ENCODE peak calls at places on chromosome X, in four cellular contexts. V is neural progenitor cell; Q is naive thymus-derived CD4-positive, alpha-beta T cell; J is lung. O is an unnamed sample. For H3K27me3, the result is how much of the 10 kb centered on the place peaks cover.

GRCh38 chrX:123745511-123745910 is 12.7 kb upstream of the THOC2 start:
- DNase-seq in V (no peak), Q (no peak), J (no peak), O (no peak)

GRCh38 chrX:103629295-103630170 is 758 bp downstream of the TCEAL1 start:
- DNase-seq in V (peak), Q (peak), J (peak), O (peak)

GRCh38 chrX:148593987-148594386 is 93.6 kb downstream of the AFF2 start:
- DNase-seq in V (no peak), Q (no peak), J (no peak), O (no peak)

GRCh38 chrX:123217077-123217476 is 33.0 kb downstream of the GRIA3 start:
- DNase-seq in V (no peak), Q (no peak), J (no peak), O (no peak)

GRCh38 chrX:13266641-13267420 is 53.0 kb downstream of the ATXN3L start:
- DNase-seq in V (peak), Q (no peak), J (no peak), O (no peak)

GRCh38 chrX:47384502-47384901 is 14.1 kb downstream of the ZNF157 start:
- DNase-seq in V (peak), Q (peak), J (peak), O (peak)

GRCh38 chrX:95382799-95383198 is 1301.8 kb upstream of the DIAPH2 start:
- DNase-seq in V (no peak), Q (no peak), J (no peak), O (no peak)

GRCh38 chrX:53321216-53321942 is 40.0 kb upstream of the IQSEC2 start:
- DNase-seq in V (peak), Q (peak), J (no peak), O (no peak)

DNA sequence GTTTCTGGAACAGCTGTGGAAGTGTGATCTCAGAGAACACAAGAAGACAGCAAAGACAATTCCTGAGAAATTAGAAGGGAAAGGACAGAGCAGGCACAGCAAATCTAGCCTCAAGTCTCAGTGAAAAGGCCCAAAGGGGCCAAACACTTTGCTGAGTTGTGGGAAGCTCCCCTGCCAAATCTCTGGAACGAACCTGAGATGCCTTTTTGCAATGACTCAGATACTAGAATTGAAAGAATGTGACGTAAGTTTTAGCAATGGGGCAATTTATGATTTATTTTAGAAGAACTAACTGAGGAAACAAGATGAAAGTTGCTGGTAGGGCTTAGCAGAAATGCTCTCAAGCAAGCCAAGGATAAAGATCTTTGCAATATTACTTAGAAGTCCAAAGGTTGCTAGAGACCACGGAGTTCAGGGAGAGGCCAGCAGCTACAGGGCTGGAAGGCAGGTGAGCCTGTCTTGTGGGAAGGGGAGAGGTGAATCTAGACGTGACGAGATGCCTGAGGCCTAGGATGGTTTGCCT is 92.8 kb downstream of the AMELX start:
- DNase-seq in V (no peak), Q (no peak), J (no peak), O (no peak)
- H3K27ac ChIP-seq in V (no peak), Q (no peak), J (peak), O (peak)

GRCh38 chrX:107659768-107660167 is 31.5 kb downstream of the PRPS1 start:
- DNase-seq in V (no peak), Q (peak), J (no peak), O (no peak)

GRCh38 chrX:107659286-107659685 is 31.0 kb downstream of the PRPS1 start:
- DNase-seq in V (no peak), Q (no peak), J (no peak), O (no peak)

GRCh38 chrX:107656965-107657364 is 28.7 kb downstream of the PRPS1 start:
- DNase-seq in V (no peak), Q (no peak), J (no peak), O (no peak)

GRCh38 chrX:107658660-107659059 is 30.4 kb downstream of the PRPS1 start:
- DNase-seq in V (no peak), Q (no peak), J (no peak), O (no peak)

DNA sequence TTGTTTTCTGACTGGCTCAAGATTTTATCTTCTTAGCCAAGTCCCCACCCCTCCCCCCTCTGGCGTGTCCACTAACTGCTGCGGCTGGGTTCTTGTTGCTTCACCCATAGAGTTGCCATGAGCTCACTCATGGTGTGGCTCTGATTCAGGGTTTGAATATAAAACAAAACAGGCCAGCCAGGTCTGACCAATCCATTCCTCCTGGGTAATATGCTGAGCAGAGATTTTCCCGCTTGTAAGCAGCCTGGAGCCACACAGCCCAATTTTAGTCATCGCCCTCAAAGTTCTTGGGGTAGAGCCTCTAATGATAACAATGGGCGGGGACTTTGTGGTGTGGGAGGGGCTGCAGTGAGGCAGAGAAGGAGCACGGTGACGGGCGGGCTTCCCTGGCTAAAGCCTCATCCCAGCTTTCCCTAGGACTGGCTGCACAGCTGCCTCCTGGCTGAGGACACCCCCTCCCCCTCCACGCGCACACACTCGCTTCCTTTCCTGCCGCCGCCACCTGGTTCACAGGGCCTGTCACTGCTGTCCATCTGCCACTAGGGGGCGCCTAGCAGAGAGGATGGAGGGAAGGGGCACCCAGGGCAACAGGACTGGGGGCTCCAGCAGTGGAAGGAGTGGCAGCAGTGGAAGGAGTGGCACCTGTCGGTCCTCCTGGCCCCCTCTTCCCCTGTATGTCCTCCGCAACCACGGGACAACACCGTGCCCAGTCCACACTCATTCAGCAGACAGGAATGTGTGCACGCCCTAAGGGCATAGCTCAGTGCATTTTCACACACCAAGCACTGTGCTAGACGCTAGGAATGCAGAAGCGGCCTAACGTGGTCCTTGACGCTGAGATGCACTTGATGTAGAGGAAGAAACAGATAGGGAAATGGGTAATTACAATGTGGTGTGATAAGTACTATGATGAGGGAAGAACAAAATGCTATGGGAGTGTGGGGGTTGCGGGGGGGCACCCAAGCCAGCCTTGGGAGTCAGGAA is 26.8 kb downstream of the PRPS1 start:
- DNase-seq in V (peak), Q (peak), J (peak), O (peak)
- H3K27me3 ChIP-seq in V (under half), Q (under half), J (under half), O (under half)

GRCh38 chrX:69151898-69152297 is 13.4 kb downstream of the PJA1 start:
- DNase-seq in V (no peak), Q (no peak), J (no peak), O (no peak)
- H3K27ac ChIP-seq in V (no peak), Q (no peak), J (no peak), O (no peak)

GRCh38 chrX:127943570-127943969 is 108.6 kb downstream of the ACTRT1 start:
- DNase-seq in V (no peak), Q (no peak), J (no peak), O (no peak)

GRCh38 chrX:127947450-127947849 is 104.8 kb downstream of the ACTRT1 start:
- DNase-seq in V (no peak), Q (no peak), J (no peak), O (no peak)
- H3K27me3 ChIP-seq in V (under half), Q (under half), J (under half), O (under half)

DNA sequence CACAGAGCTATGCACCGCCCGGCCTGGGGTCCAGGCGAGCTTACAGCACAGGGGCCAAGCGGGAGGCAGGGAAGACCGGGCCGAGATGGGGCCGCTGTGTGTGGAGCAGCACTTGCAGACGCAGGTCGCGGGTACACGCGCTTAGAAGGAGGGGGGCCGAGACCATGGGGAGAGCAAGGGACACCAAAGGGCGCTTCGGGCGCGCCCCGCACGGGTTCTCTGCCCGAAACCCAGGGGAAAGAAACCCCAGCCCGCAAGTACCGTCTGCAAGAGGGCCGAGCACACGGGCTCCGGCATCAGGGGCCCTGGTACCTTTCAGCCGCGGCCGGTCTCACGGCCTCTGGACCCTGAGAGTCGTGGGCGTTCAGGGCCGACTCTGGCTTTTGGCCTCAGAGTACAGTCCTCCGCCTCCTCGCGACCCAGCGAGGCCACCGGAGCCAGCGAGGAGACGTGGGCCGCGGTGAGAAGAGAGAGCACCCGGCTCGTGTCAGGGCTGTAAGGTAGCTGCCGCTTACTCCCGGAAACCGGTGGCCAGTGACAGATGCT is 337 bp downstream of the EOLA2 start:
- DNase-seq in V (peak), Q (no peak), J (no peak), O (peak)
- H3K27ac ChIP-seq in V (peak), Q (peak), J (peak), O (peak)

GRCh38 chrX:68732906-68733493 is 85.5 kb downstream of the STARD8 start:
- DNase-seq in V (peak), Q (peak), J (peak), O (peak)
- H3K27me3 ChIP-seq in V (under half), Q (under half), J (under half), O (under half)